ENCODE peak calls at places on chromosomes 11 and 22, in six cellular contexts. T is astrocyte of the spinal cord, B is activated B cell treated with CpG ODN at 0.5 μM for 24 hours, M is cardiac muscle cell, Z is PC-9, Q is endothelial cell. K is an unnamed sample.

GRCh38 chr11:34192481-34193401 is 87.3 kb downstream of the NAT10 start:
- DNase-seq in T (peak), Z (peak), M (peak), Q (no peak), B (no peak), K (no peak)

GRCh38 chr11:130892847-130893246 is 23.4 kb downstream of the SNX19 start:
- DNase-seq in T (no peak), Q (peak), B (no peak), M (no peak), Z (no peak), K (no peak)

GRCh38 chr11:8971917-8972316 is 7.7 kb upstream of the TMEM9B start:
- DNase-seq in Z (no peak), B (no peak), Q (no peak), M (no peak), T (no peak), K (no peak)

GRCh38 chr11:106495046-106495445 is 417.6 kb downstream of the AASDHPPT start:
- DNase-seq in Z (peak), B (no peak), M (peak), Q (no peak), T (no peak), K (no peak)

GRCh38 chr22:39938509-39938908 is 21.7 kb upstream of the TMA7B start:
- DNase-seq in T (no peak), Q (no peak), B (no peak), M (no peak), Z (no peak), K (no peak)

GRCh38 chr22:29396126-29396525 is 7.8 kb upstream of the AP1B1 start:
- DNase-seq in Q (no peak), B (no peak), T (no peak), Z (no peak), M (no peak), K (no peak)

GRCh38 chr11:71188073-71188472 is 64.3 kb downstream of the SHANK2 start:
- DNase-seq in Z (no peak), B (no peak), T (no peak), Q (no peak), M (no peak), K (no peak)

GRCh38 chr11:134346101-134346975 is 14.6 kb downstream of the GLB1L2 start:
- DNase-seq in B (no peak), M (no peak), T (no peak), Z (no peak), Q (peak), K (no peak)

GRCh38 chr22:29163808-29164207 is 41.9 kb upstream of the EMID1 start:
- DNase-seq in B (no peak), Z (no peak), Q (no peak), M (no peak), T (no peak), K (no peak)

GRCh38 chr22:32644252-32645100 is 157.0 kb upstream of the TIMP3 start:
- DNase-seq in Q (peak), M (peak), T (peak), Z (peak), B (no peak), K (no peak)

GRCh38 chr11:5129457-5129877 is 8.7 kb downstream of the OR52A5 start:
- DNase-seq in T (no peak), Z (no peak), M (no peak), B (no peak), Q (no peak), K (no peak)

GRCh38 chr11:17013548-17014320 is 480 bp downstream of the PLEKHA7 start:
- DNase-seq in B (peak), Z (peak), T (no peak), Q (peak), M (no peak), K (peak)

GRCh38 chr11:117961896-117962295 is 24.3 kb upstream of the IL10RA start:
- DNase-seq in Z (no peak), T (no peak), M (no peak), B (no peak), Q (no peak), K (no peak)

GRCh38 chr11:91869751-91870150 is 354.9 kb upstream of the FAT3 start:
- DNase-seq in B (no peak), M (no peak), T (no peak), Z (no peak), Q (no peak), K (no peak)

GRCh38 chr11:44749160-44749559 is 22.4 kb downstream of the TSPAN18 start:
- DNase-seq in Z (no peak), M (no peak), B (no peak), Q (no peak), T (no peak), K (no peak)

GRCh38 chr11:87281496-87281895 is 243.8 kb downstream of the TMEM135 start:
- DNase-seq in B (no peak), M (peak), T (peak), Z (peak), Q (no peak), K (no peak)

GRCh38 chr11:106217456-106217855 is 140.0 kb downstream of the AASDHPPT start:
- DNase-seq in Q (no peak), M (no peak), Z (no peak), T (no peak), B (no peak), K (no peak)

GRCh38 chr11:46663277-46663940 is 37.0 kb downstream of the ARHGAP1 start:
- DNase-seq in M (no peak), Z (no peak), B (no peak), Q (no peak), T (no peak), K (no peak)

GRCh38 chr22:38350444-38351359 is 33.5 kb upstream of the CSNK1E start:
- DNase-seq in T (no peak), Z (no peak), M (no peak), B (peak), Q (no peak), K (peak)

GRCh38 chr11:58027341-58027740 is 3.4 kb upstream of the OR6Q1 start:
- DNase-seq in Q (no peak), T (peak), M (peak), Z (no peak), B (no peak), K (no peak)

GRCh38 chr11:125942771-125943428 is 2.9 kb upstream of the VSIG10L2 start:
- DNase-seq in M (no peak), Q (no peak), Z (no peak), B (no peak), T (no peak), K (no peak)

GRCh38 chr11:86041975-86042378 is 26.9 kb downstream of the PICALM start:
- DNase-seq in B (no peak), T (peak), M (peak), Q (peak), Z (peak), K (peak)

GRCh38 chr11:65572356-65573043 is at the start of gene FAM89B:
- DNase-seq in Z (peak), Q (peak), B (peak), M (peak), T (peak), K (peak)

GRCh38 chr11:9385288-9385902 is 943 bp downstream of the IPO7 start:
- DNase-seq in M (no peak), B (peak), T (no peak), Z (peak), Q (no peak), K (no peak)

GRCh38 chr11:47111318-47111804 is 65.3 kb downstream of the ARFGAP2 start:
- DNase-seq in Q (no peak), M (no peak), T (no peak), B (no peak), Z (no peak), K (no peak)

GRCh38 chr11:130478204-130478701 is 29.8 kb downstream of the ADAMTS15 start:
- DNase-seq in B (no peak), Q (no peak), M (peak), T (peak), Z (peak), K (no peak)

GRCh38 chr11:69375316-69376154 is 81.6 kb downstream of the MYEOV start:
- DNase-seq in B (peak), Z (no peak), M (no peak), Q (no peak), T (no peak), K (no peak)

GRCh38 chr11:80773919-80774318 is 1333.1 kb upstream of the TENM4 start:
- DNase-seq in T (no peak), M (no peak), B (no peak), Q (no peak), Z (no peak), K (no peak)

GRCh38 chr11:126547161-126547560 is 191.7 kb downstream of the ST3GAL4 start:
- DNase-seq in Q (no peak), B (no peak), T (peak), M (peak), Z (no peak), K (no peak)

GRCh38 chr11:33869511-33870422 is 22.1 kb downstream of the LMO2 start:
- DNase-seq in B (peak), Z (no peak), T (peak), M (peak), Q (peak), K (no peak)

GRCh38 chr11:65431452-65432132 is 9.0 kb downstream of the NEAT1 start:
- DNase-seq in M (peak), Z (no peak), B (no peak), T (peak), Q (no peak), K (no peak)

GRCh38 chr11:46686886-46687810 is 13.3 kb downstream of the ARHGAP1 start:
- DNase-seq in B (no peak), Q (no peak), T (peak), Z (no peak), M (peak), K (no peak)

GRCh38 chr11:69364901-69365300 is 70.9 kb downstream of the MYEOV start:
- DNase-seq in M (peak), Z (no peak), B (no peak), Q (no peak), T (peak), K (no peak)

GRCh38 chr22:49331223-49331815 is 496.4 kb downstream of the BRD1 start:
- DNase-seq in Q (no peak), Z (no peak), M (no peak), B (no peak), T (no peak), K (no peak)

GRCh38 chr11:100152751-100153150 is 534.3 kb upstream of the ARHGAP42 start:
- DNase-seq in B (no peak), Q (no peak), M (no peak), T (peak), Z (no peak), K (no peak)

GRCh38 chr11:86151188-86152005 is 82.5 kb upstream of the PICALM start:
- DNase-seq in Z (peak), M (peak), B (no peak), Q (no peak), T (peak), K (no peak)

GRCh38 chr11:44621140-44621681 is 55.7 kb downstream of the CD82 start:
- DNase-seq in M (peak), T (peak), B (peak), Q (peak), Z (no peak), K (peak)

GRCh38 chr11:44563716-44564115 is 1.7 kb upstream of the CD82 start:
- DNase-seq in B (no peak), Z (no peak), T (peak), M (no peak), Q (no peak), K (no peak)

GRCh38 chr22:44752285-44753188 is at the start of gene ARHGAP8:
- DNase-seq in M (no peak), Q (no peak), B (no peak), Z (no peak), T (no peak), K (no peak)

GRCh38 chr11:88535916-88536547 is 198.5 kb upstream of the CTSC start:
- DNase-seq in Q (no peak), Z (peak), M (peak), T (peak), B (no peak), K (no peak)

GRCh38 chr11:10857604-10858504 is at the start of gene ZBED5:
- DNase-seq in Z (peak), B (peak), M (peak), Q (peak), T (peak), K (peak)
- TF ChIP-seq CTCF in Z (no peak), B (no peak), M (peak), Q (no peak), T (no peak), K (no peak)

GRCh38 chr11:63906585-63906984 is 10.4 kb downstream of the RCOR2 start:
- DNase-seq in Z (no peak), B (no peak), Q (peak), T (no peak), M (peak), K (no peak)
- TF ChIP-seq CTCF in Z (peak), B (no peak), Q (no peak), T (peak), M (peak), K (no peak)

DNA sequence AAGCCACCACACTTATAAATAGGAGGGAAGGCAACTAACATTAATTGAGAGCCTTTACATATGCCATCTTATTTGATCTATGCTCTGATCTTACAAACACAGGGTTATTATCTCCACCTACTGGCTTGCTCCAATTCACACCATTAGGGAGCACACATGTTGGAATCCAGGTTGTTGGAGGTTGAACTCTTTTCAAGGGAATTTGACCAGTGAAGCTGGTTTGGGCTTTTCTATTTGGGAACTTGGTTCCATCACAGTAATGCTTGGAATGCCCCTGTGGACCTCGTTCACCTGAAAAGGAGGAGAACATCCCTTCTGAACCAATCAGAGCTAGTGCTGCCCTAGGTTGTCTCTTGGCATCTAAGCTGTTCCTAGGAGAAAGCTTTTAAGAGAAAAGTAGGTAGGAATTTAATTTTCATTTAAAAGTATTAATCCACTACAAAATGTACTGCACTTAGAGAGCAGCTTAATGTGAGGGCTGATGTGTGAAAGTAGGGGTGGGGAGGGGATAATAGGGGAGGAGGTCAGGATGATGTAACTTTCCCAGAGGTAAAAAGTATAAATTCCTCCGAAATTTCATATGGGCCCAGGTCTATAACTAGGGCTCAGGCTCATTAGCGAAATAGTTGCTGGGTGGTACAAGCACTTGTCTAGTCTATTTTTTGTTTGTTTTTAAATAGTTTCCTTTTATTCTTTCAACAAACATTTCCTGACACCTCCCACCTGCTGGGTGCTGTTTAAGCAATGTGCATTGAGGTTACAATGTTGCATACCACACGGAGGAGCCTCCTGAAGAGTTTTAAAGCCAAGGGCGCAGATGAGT is 7.6 kb upstream of the MICAL2 start:
- DNase-seq in M (no peak), Q (no peak), B (no peak), T (no peak), Z (no peak), K (no peak)
- TF ChIP-seq CTCF in M (no peak), Q (no peak), B (no peak), T (peak), Z (no peak), K (no peak)

DNA sequence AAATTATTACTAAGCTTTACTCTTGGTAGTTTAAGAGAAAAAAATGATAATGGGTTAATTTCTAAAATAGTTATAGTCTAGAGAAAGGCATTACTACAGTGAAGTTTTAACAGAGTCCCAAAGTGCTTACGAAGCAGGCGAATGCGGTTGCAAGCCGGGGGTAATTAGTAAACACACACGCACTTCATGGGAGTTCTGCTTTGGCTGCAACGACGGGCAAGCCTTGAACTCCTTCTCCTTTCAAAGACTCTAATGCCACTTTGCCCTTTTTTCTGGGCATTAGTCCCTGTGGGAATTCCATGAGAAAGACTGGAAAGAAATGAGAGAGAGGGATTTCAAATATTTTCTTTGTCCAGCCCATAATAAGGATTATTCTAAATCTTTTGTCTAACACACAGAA is 66.1 kb downstream of the TENM4 start:
- DNase-seq in B (no peak), T (no peak), M (no peak), Z (no peak), Q (no peak), K (no peak)
- TF ChIP-seq CTCF in B (no peak), T (no peak), M (no peak), Z (no peak), Q (no peak), K (no peak)

DNA sequence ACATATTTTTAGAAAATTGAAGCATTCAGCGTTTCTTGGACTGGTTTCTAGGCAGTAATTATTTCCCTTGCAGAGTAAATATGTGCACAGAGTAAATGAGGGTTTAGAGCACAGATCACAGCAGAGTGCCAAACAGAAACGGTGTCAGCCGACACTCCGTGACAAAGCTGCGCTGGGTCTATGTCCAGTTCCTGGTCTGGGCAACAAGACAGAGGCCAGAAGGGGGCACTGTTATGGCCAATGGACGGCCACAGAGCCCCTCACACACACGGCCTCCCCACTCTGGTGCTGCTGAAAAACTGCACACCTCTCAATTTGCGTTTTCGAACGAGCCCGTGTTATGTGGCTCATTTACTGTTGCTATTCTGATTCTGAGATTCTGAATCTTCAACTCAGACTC is 180.7 kb downstream of the MPPED1 start:
- DNase-seq in M (peak), Q (peak), B (no peak), Z (peak), T (no peak), K (no peak)
- TF ChIP-seq CTCF in M (no peak), Q (no peak), B (no peak), Z (peak), T (no peak), K (no peak)

GRCh38 chr22:19419464-19420178 is 11.9 kb downstream of the HIRA start:
- DNase-seq in M (peak), B (no peak), Q (no peak), Z (no peak), T (no peak), K (no peak)
- TF ChIP-seq CTCF in M (no peak), B (no peak), Q (no peak), Z (no peak), T (no peak), K (no peak)

K was measured in mesothelial cell of epicardium.